ENCODE peak calls at places on chromosomes 3 and 15, in six cellular contexts. E is lower lobe of right lung, X is thoracic aorta, Y is caudate nucleus, L is neuronal stem cell, Z is aorta. W is an unnamed sample.

GRCh38 chr15:25849431-25849921 is 13.7 kb downstream of the ATP10A start:
- DNase-seq in Z (no peak), Y (no peak), E (no peak), L (no peak), X (no peak), W (no peak)

GRCh38 chr15:80106051-80106450 is 46.6 kb downstream of the ZFAND6 start:
- DNase-seq in Z (no peak), L (no peak), E (no peak), Y (no peak), X (no peak), W (no peak)

GRCh38 chr3:141345951-141346817 is 22.1 kb upstream of the ZBTB38 start:
- DNase-seq in E (no peak), L (no peak), Y (no peak), Z (no peak), X (no peak), W (no peak)

GRCh38 chr3:94285874-94286273 is 223.0 kb downstream of the NSUN3 start:
- DNase-seq in E (no peak), Y (no peak), L (no peak), X (no peak), Z (no peak), W (no peak)

GRCh38 chr3:112273536-112273935 is 20.5 kb downstream of the SLC9C1 start:
- DNase-seq in Y (no peak), L (no peak), E (no peak), X (no peak), Z (no peak), W (no peak)

GRCh38 chr3:169243122-169243521 is 420.4 kb downstream of the MECOM start:
- DNase-seq in X (no peak), Z (no peak), E (no peak), L (no peak), Y (no peak), W (no peak)

GRCh38 chr15:40471105-40471777 is 457 bp downstream of the CHST14 start:
- DNase-seq in X (no peak), Z (peak), L (peak), Y (no peak), E (no peak), W (peak)

GRCh38 chr3:64627471-64628321 is 60.1 kb downstream of the ADAMTS9 start:
- DNase-seq in Y (no peak), X (no peak), L (no peak), Z (no peak), E (no peak), W (no peak)

GRCh38 chr15:76330281-76330680 is 6.3 kb upstream of the ISL2 start:
- DNase-seq in E (no peak), Y (no peak), Z (peak), X (no peak), L (no peak), W (peak)

GRCh38 chr15:100761253-100761935 is 118.2 kb upstream of the ALDH1A3 start:
- DNase-seq in E (no peak), Y (no peak), Z (no peak), X (no peak), L (no peak), W (no peak)

GRCh38 chr15:96720251-96720650 is 389.8 kb downstream of the NR2F2 start:
- DNase-seq in Z (no peak), X (no peak), Y (no peak), L (no peak), E (no peak), W (no peak)

DNA sequence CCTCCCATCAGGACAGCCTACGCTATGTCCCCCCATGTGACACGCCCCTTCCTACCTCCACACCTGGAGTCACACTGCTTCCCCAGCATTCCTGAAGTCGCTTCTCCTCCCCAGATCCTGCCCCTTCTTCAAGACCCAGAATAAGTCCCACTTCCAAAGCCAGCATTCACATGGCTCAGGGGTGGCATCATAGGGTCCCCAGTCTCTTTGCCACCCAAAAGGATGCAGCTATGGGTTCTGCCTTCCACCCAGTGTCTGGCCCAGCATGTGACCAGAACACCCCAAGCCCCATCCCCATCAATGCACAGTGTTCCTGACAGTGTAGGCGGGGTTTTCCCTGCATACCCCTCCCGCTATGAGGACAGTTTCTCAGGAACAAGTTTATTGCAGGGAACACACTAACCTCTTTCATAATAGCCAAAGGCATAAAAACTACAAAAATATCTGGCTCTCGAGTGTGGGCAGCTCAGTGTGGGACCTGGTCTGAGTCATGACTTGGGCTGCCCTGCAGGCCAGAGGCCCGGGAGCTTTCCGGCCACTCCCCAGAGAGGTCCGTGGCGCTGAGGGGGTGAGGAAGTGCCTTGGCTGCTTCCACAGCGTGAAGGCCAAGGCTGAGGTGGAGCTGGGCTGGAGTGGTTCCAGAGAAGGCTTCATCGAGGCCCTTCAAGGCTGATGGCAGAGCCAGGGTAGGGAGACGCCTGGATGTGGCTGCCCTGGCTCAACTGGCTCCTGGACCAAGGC is 5.8 kb downstream of the ISLR start:
- DNase-seq in L (no peak), E (peak), Z (peak), X (peak), Y (no peak), W (peak)
- H3K27ac ChIP-seq in L (no peak), E (no peak), Z (no peak), X (peak), Y (no peak), W (peak)

GRCh38 chr3:155019576-155019975 is 60.5 kb upstream of the MME start:
- DNase-seq in L (no peak), X (no peak), Z (no peak), Y (no peak), E (no peak), W (no peak)

GRCh38 chr3:155015776-155016451 is 64.2 kb upstream of the MME start:
- DNase-seq in L (no peak), X (no peak), E (no peak), Y (no peak), Z (no peak), W (no peak)

GRCh38 chr3:155014953-155015352 is 65.2 kb upstream of the MME start:
- DNase-seq in Z (no peak), Y (no peak), E (no peak), L (no peak), X (no peak), W (no peak)

GRCh38 chr3:155022896-155023295 is 57.2 kb upstream of the MME start:
- DNase-seq in X (no peak), E (no peak), Y (no peak), Z (no peak), L (no peak), W (no peak)

DNA sequence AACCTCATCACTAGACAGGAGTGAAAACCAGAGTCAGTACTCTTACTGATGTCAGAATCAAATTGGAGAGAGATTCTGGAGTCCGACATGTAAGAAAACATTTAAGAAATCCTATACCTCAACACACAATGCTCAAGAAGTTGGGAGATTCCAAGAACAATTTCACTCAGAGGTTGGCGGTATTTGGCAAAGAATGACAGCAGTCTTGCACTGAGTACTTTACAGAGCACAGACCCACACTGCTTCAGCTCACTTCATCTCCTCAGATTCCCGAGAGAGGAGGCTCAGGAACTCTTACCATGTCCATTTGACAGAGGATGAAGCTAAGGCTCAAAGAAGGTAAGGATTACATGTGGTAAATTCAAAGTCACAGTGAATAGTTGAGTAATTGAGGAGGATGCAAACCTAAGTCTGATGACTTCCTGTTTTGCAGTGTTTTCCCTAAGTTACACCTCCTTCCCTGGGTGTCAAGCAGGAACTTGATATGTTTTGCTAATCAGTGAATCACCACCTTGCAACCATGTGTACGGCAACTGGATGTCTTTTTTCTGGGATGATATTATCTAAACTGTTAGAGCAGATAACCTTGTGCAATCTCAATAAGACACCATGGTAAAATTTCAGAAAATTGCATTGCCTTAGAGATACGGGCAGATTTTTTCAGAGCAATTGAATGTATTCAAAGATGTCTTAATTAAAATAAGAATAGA is 61.3 kb upstream of the MME start:
- DNase-seq in L (no peak), E (no peak), Z (no peak), Y (no peak), X (no peak), W (no peak)
- H3K27ac ChIP-seq in L (no peak), E (no peak), Z (no peak), Y (no peak), X (no peak), W (no peak)

GRCh38 chr15:89101302-89102191 is 13.3 kb downstream of the ABHD2 start:
- DNase-seq in Z (peak), E (peak), X (peak), Y (no peak), L (no peak), W (peak)
- H3K27ac ChIP-seq in Z (peak), E (peak), X (peak), Y (peak), L (no peak), W (peak)

DNA sequence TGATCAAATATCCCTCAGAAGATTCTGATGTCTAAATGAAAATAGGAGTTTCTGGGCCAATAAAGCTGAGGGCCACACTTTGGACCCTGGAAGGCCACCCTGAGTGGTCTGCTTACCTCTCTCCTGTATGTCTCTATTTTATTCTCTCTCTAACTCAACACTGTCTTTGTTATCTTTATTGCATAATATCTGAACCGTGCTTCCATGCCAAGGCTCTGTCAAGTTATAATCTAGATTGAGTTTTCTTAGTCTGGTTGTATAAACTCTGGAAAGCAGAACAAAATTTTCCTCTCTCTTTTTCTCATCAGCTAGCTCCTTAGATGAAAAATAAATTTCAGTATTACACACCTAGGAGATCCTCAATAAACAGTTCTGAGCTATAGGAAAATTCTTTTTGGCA is 36.2 kb upstream of the ACTL6A start:
- DNase-seq in E (no peak), Y (no peak), L (no peak), Z (no peak), X (no peak), W (no peak)
- H3K27ac ChIP-seq in E (peak), Y (no peak), L (no peak), Z (no peak), X (peak), W (no peak)

GRCh38 chr15:65101891-65102708 is 12.9 kb downstream of the UBAP1L start:
- DNase-seq in L (no peak), E (no peak), X (no peak), Z (no peak), Y (no peak), W (no peak)
- H3K27ac ChIP-seq in L (no peak), E (no peak), X (no peak), Z (no peak), Y (no peak), W (no peak)

DNA sequence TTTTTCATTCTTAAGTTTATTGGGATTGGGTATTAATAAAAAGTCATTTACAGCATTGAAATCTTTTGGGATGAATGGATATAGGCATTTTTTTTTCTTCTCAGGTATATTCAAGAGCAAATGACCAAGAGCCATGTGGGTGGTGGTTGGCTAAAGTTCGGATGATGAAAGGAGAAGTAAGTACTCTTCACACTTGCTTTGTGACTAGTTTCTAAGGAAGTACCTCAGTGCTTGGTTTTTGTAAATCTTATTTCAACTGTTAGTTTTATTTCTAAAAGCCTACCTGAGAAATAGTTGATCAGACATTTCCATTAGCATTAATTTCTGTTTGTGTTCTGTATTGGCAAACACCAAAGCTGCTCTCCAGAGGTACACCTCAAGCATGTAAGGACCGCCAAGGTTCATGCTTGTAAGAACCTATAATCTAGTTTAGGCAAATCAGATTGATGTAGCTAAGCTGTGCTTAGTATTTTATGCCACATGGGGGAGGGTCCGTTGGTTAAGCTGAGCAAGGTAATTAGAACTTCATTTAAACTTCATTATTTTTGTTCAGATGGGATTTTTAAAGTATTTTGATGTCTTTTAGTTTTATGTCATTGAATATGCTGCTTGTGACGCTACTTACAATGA is 35.4 kb downstream of the FXR1 start:
- DNase-seq in Z (no peak), X (no peak), E (no peak), Y (no peak), L (no peak), W (no peak)
- H3K27ac ChIP-seq in Z (no peak), X (no peak), E (no peak), Y (no peak), L (no peak), W (no peak)

DNA sequence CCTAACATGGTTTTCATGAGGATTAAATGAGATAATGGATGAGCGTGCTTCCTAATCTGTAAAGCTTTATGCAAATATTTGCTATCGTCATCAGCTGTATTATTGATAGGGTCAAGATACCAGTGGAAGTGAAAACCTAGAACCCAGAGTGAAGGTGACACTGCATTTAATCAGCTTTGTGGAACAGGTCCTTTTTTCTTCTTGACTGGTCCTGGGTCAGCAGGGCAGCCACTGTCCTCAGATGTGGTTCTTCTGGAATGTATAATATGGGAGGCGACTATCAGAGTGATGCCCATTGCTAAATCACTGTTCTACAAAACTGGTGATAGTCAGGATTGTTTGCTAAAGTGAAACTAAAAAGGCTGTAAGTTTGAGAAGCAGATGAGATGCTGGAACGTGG is 41.4 kb downstream of the SORD start:
- DNase-seq in Z (no peak), Y (no peak), X (no peak), L (no peak), E (no peak), W (no peak)
- H3K27ac ChIP-seq in Z (no peak), Y (no peak), X (no peak), L (no peak), E (no peak), W (no peak)